ENCODE peak calls at places on chromosomes 2 and 18, in six cellular contexts. E is kidney; L is CD4-positive, alpha-beta memory T cell; V is astrocyte of the spinal cord; Y is GM12878; T is dorsolateral prefrontal cortex. G is an unnamed sample.

GRCh38 chr2:168685619-168686453 is 116.6 kb upstream of the NOSTRIN start:
- DNase-seq in E (no peak), L (no peak), V (peak), Y (no peak), T (no peak), G (no peak)

GRCh38 chr18:47149457-47150028 is 757 bp downstream of the HDHD2 start:
- DNase-seq in E (no peak), L (no peak), V (no peak), Y (no peak), T (no peak), G (no peak)

GRCh38 chr2:242075683-242076082 is 206.2 kb downstream of the RTP5 start:
- DNase-seq in E (no peak), L (no peak), V (no peak), Y (no peak), T (no peak), G (no peak)

GRCh38 chr2:168009900-168010299 is 237.5 kb downstream of the STK39 start:
- DNase-seq in E (no peak), L (no peak), V (no peak), Y (no peak), T (no peak), G (no peak)

GRCh38 chr18:78655921-78656320 is 323.7 kb upstream of the SALL3 start:
- DNase-seq in E (no peak), L (no peak), V (no peak), Y (no peak), T (no peak), G (no peak)

GRCh38 chr2:159272166-159272565 is 14.3 kb downstream of the WDSUB1 start:
- DNase-seq in E (no peak), L (no peak), V (no peak), Y (no peak), T (no peak), G (no peak)

GRCh38 chr2:60989256-60989655 is 28.3 kb upstream of the PEX13 start:
- DNase-seq in E (no peak), L (no peak), V (no peak), Y (no peak), T (no peak), G (no peak)

GRCh38 chr2:181041661-181042060 is 61.3 kb downstream of the UBE2E3 start:
- DNase-seq in E (no peak), L (no peak), V (no peak), Y (no peak), T (no peak), G (no peak)

GRCh38 chr2:181806039-181806392 is 85.5 kb upstream of the ITPRID2 start:
- DNase-seq in E (no peak), L (no peak), V (no peak), Y (no peak), T (no peak), G (no peak)

GRCh38 chr2:191189112-191189635 is 38.4 kb upstream of the STAT4 start:
- DNase-seq in E (no peak), L (no peak), V (no peak), Y (no peak), T (no peak), G (no peak)

GRCh38 chr2:144010096-144010495 is 509.8 kb downstream of the ZEB2 start:
- DNase-seq in E (no peak), L (no peak), V (no peak), Y (no peak), T (no peak), G (no peak)

GRCh38 chr2:144011098-144011497 is 508.8 kb downstream of the ZEB2 start:
- DNase-seq in E (no peak), L (no peak), V (no peak), Y (no peak), T (no peak), G (no peak)

GRCh38 chr2:144014108-144014507 is 505.8 kb downstream of the ZEB2 start:
- DNase-seq in E (no peak), L (no peak), V (peak), Y (no peak), T (no peak), G (no peak)

GRCh38 chr2:144011553-144011952 is 508.4 kb downstream of the ZEB2 start:
- DNase-seq in E (no peak), L (no peak), V (no peak), Y (no peak), T (no peak), G (no peak)

DNA sequence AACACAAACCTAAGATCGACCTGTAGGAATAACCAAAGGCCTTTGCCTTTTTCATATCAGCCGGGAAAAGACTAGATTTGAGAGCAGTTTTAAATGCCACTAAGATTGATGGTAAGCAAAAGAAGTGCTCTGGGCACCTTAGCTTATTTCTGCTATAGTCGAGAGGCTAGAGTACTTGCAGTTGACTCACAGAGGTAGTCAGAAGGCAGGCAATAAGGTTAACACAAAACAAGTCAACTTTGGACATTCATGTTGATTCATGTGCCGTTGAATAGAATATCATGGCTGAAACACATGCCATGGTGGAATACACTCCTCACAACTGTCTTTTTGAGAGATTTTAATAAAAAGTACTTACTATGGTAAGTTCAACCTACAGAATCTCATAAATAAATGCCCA is 507.6 kb downstream of the ZEB2 start:
- DNase-seq in E (no peak), L (no peak), V (no peak), Y (no peak), T (no peak), G (no peak)
- H3K4me3 ChIP-seq in E (no peak), L (no peak), V (no peak), Y (no peak), T (no peak), G (no peak)

GRCh38 chr2:28956890-28957289 is 24.2 kb upstream of the TOGARAM2 start:
- DNase-seq in E (no peak), L (no peak), V (no peak), Y (no peak), T (no peak), G (no peak)
- H3K4me3 ChIP-seq in E (no peak), L (no peak), V (no peak), Y (no peak), T (no peak), G (peak)

GRCh38 chr2:165793161-165793778 is 777 bp downstream of the GALNT3 start:
- DNase-seq in E (no peak), L (no peak), V (peak), Y (no peak), T (no peak), G (no peak)
- H3K4me3 ChIP-seq in E (peak), L (peak), V (peak), Y (peak), T (peak), G (no peak)

GRCh38 chr2:42100696-42101585 is 53.1 kb downstream of the PKDCC start:
- DNase-seq in E (peak), L (peak), V (peak), Y (no peak), T (no peak), G (no peak)
- H3K4me3 ChIP-seq in E (peak), L (peak), V (no peak), Y (peak), T (peak), G (no peak)

GRCh38 chr2:218982312-218983262 is 2.4 kb downstream of the FEV start:
- DNase-seq in E (peak), L (no peak), V (no peak), Y (no peak), T (no peak), G (no peak)
- H3K4me3 ChIP-seq in E (peak), L (peak), V (no peak), Y (no peak), T (peak), G (no peak)

G was measured in Jurkat, Clone E6-1.